ENCODE peak calls at places on chromosomes 3 and 15, in six cellular contexts. J, O, M, E, U and T are unnamed samples.

GRCh38 chr15:31032959-31033358 is 41.5 kb upstream of the MTMR10 start:
- DNase-seq in U (no peak), O (no peak), J (no peak), M (peak; percentile 88), E (no peak), T (no peak)

GRCh38 chr3:28916713-28917499 is 364.0 kb upstream of the RBMS3 start:
- DNase-seq in J (no peak), O (peak; percentile 40), U (peak; percentile 51), M (peak; percentile 96), E (peak; percentile 26), T (no peak)

GRCh38 chr3:13667330-13667729 is 118.4 kb downstream of the FBLN2 start:
- DNase-seq in U (no peak), E (no peak), M (no peak), O (no peak), J (no peak), T (no peak)

GRCh38 chr15:69762373-69763148 is 309.9 kb downstream of the RPLP1 start:
- DNase-seq in E (no peak), U (no peak), M (no peak), O (no peak), J (no peak), T (no peak)

GRCh38 chr3:39637807-39638206 is 170.3 kb downstream of the MOBP start:
- DNase-seq in O (no peak), E (no peak), J (no peak), M (peak; percentile 82), U (no peak), T (no peak)

GRCh38 chr3:15300318-15301078 is 31.9 kb downstream of the SH3BP5 start:
- DNase-seq in M (peak; percentile 94), O (peak; percentile 78), U (no peak), E (no peak), J (no peak), T (no peak)

GRCh38 chr3:6119367-6119766 is 741.5 kb upstream of the GRM7 start:
- DNase-seq in E (no peak), M (no peak), O (no peak), U (no peak), J (no peak), T (no peak)

GRCh38 chr3:38581774-38582173 is 67.7 kb downstream of the SCN5A start:
- DNase-seq in E (peak; percentile 1), J (no peak), U (no peak), M (no peak), O (peak; percentile 11), T (peak; percentile 37)

GRCh38 chr3:188133219-188133618 is 20.7 kb upstream of the LPP start:
- DNase-seq in J (no peak), O (no peak), M (no peak), E (no peak), U (no peak), T (no peak)

GRCh38 chr3:102132370-102132769 is 283.1 kb downstream of the NFKBIZ start:
- DNase-seq in U (peak; percentile 28), E (no peak), M (no peak), J (no peak), O (no peak), T (no peak)

GRCh38 chr3:56911363-56911762 is 109.6 kb upstream of the ARHGEF3 start:
- DNase-seq in U (no peak), M (peak; percentile 54), O (no peak), E (no peak), J (no peak), T (no peak)

GRCh38 chr3:9226326-9226725 is 23.1 kb downstream of the SRGAP3 start:
- DNase-seq in M (no peak), E (no peak), J (no peak), U (peak; percentile 68), O (no peak), T (no peak)

GRCh38 chr3:9225268-9225667 is 24.2 kb downstream of the SRGAP3 start:
- DNase-seq in E (no peak), J (no peak), U (no peak), M (no peak), O (no peak), T (no peak)

GRCh38 chr3:9223683-9224082 is 25.8 kb downstream of the SRGAP3 start:
- DNase-seq in E (no peak), O (no peak), J (no peak), U (no peak), M (no peak), T (no peak)

GRCh38 chr3:9222956-9223639 is 26.3 kb downstream of the SRGAP3 start:
- DNase-seq in J (no peak), E (no peak), M (no peak), U (no peak), O (no peak), T (no peak)

GRCh38 chr3:9224490-9224889 is 25.0 kb downstream of the SRGAP3 start:
- DNase-seq in J (no peak), E (no peak), O (no peak), M (no peak), U (no peak), T (no peak)
- TF ChIP-seq CTCF in J (no peak), E (no peak), O (no peak), M (no peak), U (no peak), T (no peak)

GRCh38 chr3:194245474-194245873 is 105.7 kb downstream of the CPN2 start:
- DNase-seq in M (no peak), O (no peak), U (no peak), E (peak; percentile 2), J (no peak), T (no peak)

GRCh38 chr3:194246709-194247349 is 104.3 kb downstream of the CPN2 start:
- DNase-seq in E (no peak), U (no peak), M (no peak), O (no peak), J (no peak), T (no peak)

GRCh38 chr3:194249323-194250103 is 101.6 kb downstream of the CPN2 start:
- DNase-seq in E (peak; percentile 25), M (no peak), U (peak; percentile 44), O (no peak), J (peak; percentile 46), T (no peak)

GRCh38 chr3:194245975-194246561 is 105.1 kb downstream of the CPN2 start:
- DNase-seq in M (no peak), O (no peak), J (no peak), U (no peak), E (peak; percentile 17), T (no peak)

DNA sequence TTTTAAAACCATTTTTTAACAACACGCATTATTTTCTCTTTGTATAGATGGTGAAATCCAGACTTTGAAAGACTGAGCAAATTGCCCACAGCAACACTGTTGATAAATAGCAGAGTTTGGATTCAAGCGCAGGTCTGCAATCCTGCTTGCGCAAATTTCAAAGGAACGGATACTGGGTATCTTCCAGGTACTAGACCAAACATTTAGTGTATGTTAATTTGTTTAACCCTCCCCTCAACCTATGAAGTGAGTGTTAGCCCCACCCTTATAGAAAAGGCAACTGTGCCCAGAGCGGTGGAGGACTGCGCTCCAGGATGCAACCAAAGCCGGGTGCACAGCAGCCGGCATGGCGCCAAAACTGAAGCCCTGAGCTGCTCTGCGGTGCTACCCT is 103.8 kb downstream of the CPN2 start:
- DNase-seq in M (no peak), E (peak; percentile 22), O (no peak), U (no peak), J (no peak), T (no peak)
- TF ChIP-seq POLR2A in M (no peak), E (no peak), O (no peak), U (no peak), J (no peak), T (no peak)

DNA sequence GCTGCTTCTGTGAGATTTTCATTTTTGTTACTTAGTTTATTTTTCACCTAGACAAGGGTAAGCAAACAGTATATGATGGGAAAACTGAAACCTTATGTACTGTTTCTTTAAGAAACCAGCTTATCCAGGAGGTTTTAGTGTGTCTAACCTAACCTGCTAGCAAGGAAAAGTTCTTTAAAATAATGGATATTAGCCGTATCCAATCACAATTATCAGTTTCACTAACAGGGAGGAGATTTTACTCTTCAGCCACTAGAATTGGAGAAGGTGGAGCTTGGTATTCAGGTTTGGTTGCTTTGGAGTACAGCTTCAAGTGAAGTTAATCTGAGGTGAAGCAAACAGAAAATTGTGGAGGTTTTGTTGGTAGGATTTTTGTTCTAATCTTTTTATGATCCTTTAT is 12.8 kb downstream of the ZFAND6 start:
- DNase-seq in O (no peak), U (no peak), M (peak; percentile 95), J (no peak), E (no peak), T (no peak)
- H3K4me1 ChIP-seq in O (peaks cover 78% of the 10 kb centered on the region), U (peaks cover 7% of the 10 kb centered on the region), M (peaks cover 16% of the 10 kb centered on the region), J (peaks cover 43% of the 10 kb centered on the region), E (peaks cover 81% of the 10 kb centered on the region), T (peaks cover 7% of the 10 kb centered on the region)

GRCh38 chr15:43276563-43277200 is 10.0 kb upstream of the TGM5 start:
- DNase-seq in M (no peak), J (no peak), E (no peak), U (no peak), O (no peak), T (peak; percentile 1)

GRCh38 chr15:43277231-43277823 is 10.6 kb upstream of the TGM5 start:
- DNase-seq in J (no peak), O (no peak), M (no peak), E (no peak), U (no peak), T (no peak)

GRCh38 chr15:43275736-43276562 is 9.2 kb upstream of the TGM5 start:
- DNase-seq in J (no peak), M (no peak), E (no peak), O (no peak), U (no peak), T (peak; percentile 8)

GRCh38 chr15:43273243-43273642 is 6.5 kb upstream of the TGM5 start:
- DNase-seq in J (no peak), M (no peak), O (no peak), E (no peak), U (no peak), T (no peak)

GRCh38 chr15:43274136-43274535 is 7.4 kb upstream of the TGM5 start:
- DNase-seq in E (no peak), U (no peak), J (no peak), M (no peak), O (peak; percentile 48), T (no peak)
- TF ChIP-seq CTCF in E (no peak), U (no peak), J (no peak), M (no peak), O (no peak), T (no peak)